ENCODE peak calls at places on chromosomes 4 and X, in ten cellular contexts. One of them, this sample, is unnamed.

GRCh38 chrX:135476378-135476777 is 44.1 kb upstream of the INTS6L start:
- DNase-seq in spleen: no peak
- DNase-seq in HepG2: no peak
- DNase-seq in suprapubic skin: no peak
- DNase-seq in endothelial cell of umbilical vein: no peak
- DNase-seq in sigmoid colon: no peak
- DNase-seq in breast epithelium: no peak
- DNase-seq in SK-N-SH: no peak
- DNase-seq in stomach: no peak
- DNase-seq in GM23338: no peak
- DNase-seq in this sample: no peak

GRCh38 chr4:54658321-54659093 is 750 bp downstream of the KIT start:
- DNase-seq in spleen: peak; percentile 81
- DNase-seq in HepG2: peak; percentile 14
- DNase-seq in suprapubic skin: peak; percentile 65
- DNase-seq in endothelial cell of umbilical vein: peak; percentile 62
- DNase-seq in sigmoid colon: no peak
- DNase-seq in breast epithelium: peak; percentile 47
- DNase-seq in SK-N-SH: peak; percentile 78
- DNase-seq in stomach: peak; percentile 59
- DNase-seq in GM23338: peak; percentile 65
- DNase-seq in this sample: peak; percentile 25

GRCh38 chr4:2334826-2335728 is 73.2 kb upstream of the MXD4 start:
- DNase-seq in spleen: peak; percentile 66
- DNase-seq in HepG2: no peak
- DNase-seq in suprapubic skin: no peak
- DNase-seq in endothelial cell of umbilical vein: no peak
- DNase-seq in sigmoid colon: peak; percentile 61
- DNase-seq in breast epithelium: peak; percentile 5
- DNase-seq in SK-N-SH: peak; percentile 55
- DNase-seq in stomach: no peak
- DNase-seq in GM23338: no peak
- DNase-seq in this sample: no peak

GRCh38 chr4:154707877-154708276 is 35.9 kb upstream of the LRAT start:
- DNase-seq in spleen: no peak
- DNase-seq in HepG2: no peak
- DNase-seq in suprapubic skin: no peak
- DNase-seq in endothelial cell of umbilical vein: no peak
- DNase-seq in sigmoid colon: no peak
- DNase-seq in breast epithelium: peak; percentile 17
- DNase-seq in SK-N-SH: no peak
- DNase-seq in stomach: no peak
- DNase-seq in GM23338: no peak
- DNase-seq in this sample: no peak

GRCh38 chr4:57091657-57092162 is 18.5 kb downstream of the IGFBP7 start:
- DNase-seq in spleen: no peak
- DNase-seq in HepG2: no peak
- DNase-seq in suprapubic skin: no peak
- DNase-seq in endothelial cell of umbilical vein: no peak
- DNase-seq in sigmoid colon: no peak
- DNase-seq in breast epithelium: no peak
- DNase-seq in SK-N-SH: no peak
- DNase-seq in stomach: no peak
- DNase-seq in GM23338: peak; percentile 23
- DNase-seq in this sample: no peak

GRCh38 chr4:18106620-18107019 is 85.1 kb upstream of the LCORL start:
- DNase-seq in spleen: no peak
- DNase-seq in HepG2: no peak
- DNase-seq in suprapubic skin: no peak
- DNase-seq in endothelial cell of umbilical vein: peak; percentile 74
- DNase-seq in sigmoid colon: no peak
- DNase-seq in breast epithelium: no peak
- DNase-seq in SK-N-SH: no peak
- DNase-seq in stomach: peak; percentile 62
- DNase-seq in GM23338: no peak
- DNase-seq in this sample: no peak

GRCh38 chr4:100190643-100191600 is 654 bp upstream of the DDIT4L start:
- DNase-seq in spleen: no peak
- DNase-seq in HepG2: no peak
- DNase-seq in suprapubic skin: no peak
- DNase-seq in endothelial cell of umbilical vein: peak; percentile 39
- DNase-seq in sigmoid colon: no peak
- DNase-seq in breast epithelium: no peak
- DNase-seq in SK-N-SH: no peak
- DNase-seq in stomach: no peak
- DNase-seq in GM23338: peak; percentile 49
- DNase-seq in this sample: no peak

GRCh38 chrX:111040377-111041017 is 55.5 kb upstream of the PAK3 start:
- DNase-seq in spleen: no peak
- DNase-seq in HepG2: no peak
- DNase-seq in suprapubic skin: no peak
- DNase-seq in endothelial cell of umbilical vein: no peak
- DNase-seq in sigmoid colon: no peak
- DNase-seq in breast epithelium: no peak
- DNase-seq in SK-N-SH: no peak
- DNase-seq in stomach: no peak
- DNase-seq in GM23338: no peak
- DNase-seq in this sample: no peak

GRCh38 chr4:118753685-118754084 is 68.5 kb downstream of the METTL14 start:
- DNase-seq in spleen: no peak
- DNase-seq in HepG2: no peak
- DNase-seq in suprapubic skin: no peak
- DNase-seq in endothelial cell of umbilical vein: no peak
- DNase-seq in sigmoid colon: no peak
- DNase-seq in breast epithelium: no peak
- DNase-seq in SK-N-SH: no peak
- DNase-seq in stomach: no peak
- DNase-seq in GM23338: no peak
- DNase-seq in this sample: no peak

GRCh38 chr4:113385500-113385899 is 336.0 kb downstream of the ANK2 start:
- DNase-seq in spleen: no peak
- DNase-seq in HepG2: no peak
- DNase-seq in suprapubic skin: no peak
- DNase-seq in endothelial cell of umbilical vein: no peak
- DNase-seq in sigmoid colon: no peak
- DNase-seq in breast epithelium: no peak
- DNase-seq in SK-N-SH: no peak
- DNase-seq in stomach: no peak
- DNase-seq in GM23338: no peak
- DNase-seq in this sample: no peak

GRCh38 chr4:113394108-113394729 is 344.8 kb downstream of the ANK2 start:
- DNase-seq in spleen: no peak
- DNase-seq in HepG2: no peak
- DNase-seq in suprapubic skin: no peak
- DNase-seq in endothelial cell of umbilical vein: no peak
- DNase-seq in sigmoid colon: no peak
- DNase-seq in breast epithelium: no peak
- DNase-seq in SK-N-SH: no peak
- DNase-seq in stomach: no peak
- DNase-seq in GM23338: no peak
- DNase-seq in this sample: no peak

GRCh38 chr4:113390850-113391249 is 341.4 kb downstream of the ANK2 start:
- DNase-seq in spleen: no peak
- DNase-seq in HepG2: no peak
- DNase-seq in suprapubic skin: no peak
- DNase-seq in endothelial cell of umbilical vein: no peak
- DNase-seq in sigmoid colon: no peak
- DNase-seq in breast epithelium: no peak
- DNase-seq in SK-N-SH: no peak
- DNase-seq in stomach: no peak
- DNase-seq in GM23338: no peak
- DNase-seq in this sample: no peak

GRCh38 chr4:113384600-113384999 is 335.1 kb downstream of the ANK2 start:
- DNase-seq in spleen: no peak
- DNase-seq in HepG2: no peak
- DNase-seq in suprapubic skin: no peak
- DNase-seq in endothelial cell of umbilical vein: peak; percentile 79
- DNase-seq in sigmoid colon: no peak
- DNase-seq in breast epithelium: no peak
- DNase-seq in SK-N-SH: no peak
- DNase-seq in stomach: no peak
- DNase-seq in GM23338: no peak
- DNase-seq in this sample: no peak

DNA sequence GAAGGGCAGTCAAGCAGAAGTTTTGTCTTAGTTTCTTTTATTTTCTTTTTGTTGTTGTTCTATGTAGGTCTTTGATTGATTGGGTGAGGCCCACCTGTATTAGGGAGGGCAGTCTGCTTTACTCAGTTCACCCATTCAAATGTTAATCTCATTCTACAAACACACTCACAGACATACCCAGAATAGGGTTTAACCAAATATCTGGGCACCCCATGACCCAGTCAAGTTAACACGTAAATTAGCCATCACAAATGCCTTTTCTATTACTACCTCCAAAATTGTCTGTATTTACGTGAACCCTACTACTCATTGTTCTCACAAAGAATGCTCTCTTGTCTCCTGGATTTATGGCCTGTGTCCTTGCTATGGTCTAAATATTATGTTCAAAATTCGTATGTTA is 339.7 kb downstream of the ANK2 start:
- DNase-seq in spleen: no peak
- DNase-seq in HepG2: no peak
- DNase-seq in suprapubic skin: no peak
- DNase-seq in endothelial cell of umbilical vein: no peak
- DNase-seq in sigmoid colon: no peak
- DNase-seq in breast epithelium: no peak
- DNase-seq in SK-N-SH: no peak
- DNase-seq in stomach: no peak
- DNase-seq in GM23338: no peak
- DNase-seq in this sample: no peak
- H3K36me3 ChIP-seq in spleen: no peaks in the 10 kb centered on the region
- H3K36me3 ChIP-seq in HepG2: no peaks in the 10 kb centered on the region
- H3K36me3 ChIP-seq in suprapubic skin: no peaks in the 10 kb centered on the region
- H3K36me3 ChIP-seq in endothelial cell of umbilical vein: no peaks in the 10 kb centered on the region
- H3K36me3 ChIP-seq in sigmoid colon: no peaks in the 10 kb centered on the region
- H3K36me3 ChIP-seq in breast epithelium: no peaks in the 10 kb centered on the region
- H3K36me3 ChIP-seq in SK-N-SH: no peaks in the 10 kb centered on the region
- H3K36me3 ChIP-seq in stomach: no peaks in the 10 kb centered on the region
- H3K36me3 ChIP-seq in GM23338: no peaks in the 10 kb centered on the region
- H3K36me3 ChIP-seq in this sample: no peaks in the 10 kb centered on the region

GRCh38 chr4:163673848-163674702 is 179.6 kb downstream of the TMA16 start:
- DNase-seq in spleen: no peak
- DNase-seq in HepG2: no peak
- DNase-seq in suprapubic skin: no peak
- DNase-seq in endothelial cell of umbilical vein: no peak
- DNase-seq in sigmoid colon: no peak
- DNase-seq in breast epithelium: no peak
- DNase-seq in SK-N-SH: no peak
- DNase-seq in stomach: no peak
- DNase-seq in GM23338: no peak
- DNase-seq in this sample: no peak

GRCh38 chr4:163672751-163673150 is 178.3 kb downstream of the TMA16 start:
- DNase-seq in spleen: no peak
- DNase-seq in HepG2: no peak
- DNase-seq in suprapubic skin: no peak
- DNase-seq in endothelial cell of umbilical vein: no peak
- DNase-seq in sigmoid colon: no peak
- DNase-seq in breast epithelium: no peak
- DNase-seq in SK-N-SH: peak; percentile 3
- DNase-seq in stomach: no peak
- DNase-seq in GM23338: peak; percentile 34
- DNase-seq in this sample: no peak
- TF ChIP-seq CTCF in spleen: no peak
- TF ChIP-seq CTCF in HepG2: no peak
- TF ChIP-seq CTCF in suprapubic skin: no peak
- TF ChIP-seq CTCF in endothelial cell of umbilical vein: no peak
- TF ChIP-seq CTCF in sigmoid colon: no peak
- TF ChIP-seq CTCF in breast epithelium: no peak
- TF ChIP-seq CTCF in SK-N-SH: peak; percentile 8
- TF ChIP-seq CTCF in stomach: no peak
- TF ChIP-seq CTCF in GM23338: peak; percentile 25
- TF ChIP-seq CTCF in this sample: no peak

GRCh38 chr4:142713282-142714030 is 132.6 kb downstream of the INPP4B start:
- DNase-seq in spleen: no peak
- DNase-seq in HepG2: no peak
- DNase-seq in suprapubic skin: no peak
- DNase-seq in endothelial cell of umbilical vein: no peak
- DNase-seq in sigmoid colon: no peak
- DNase-seq in breast epithelium: no peak
- DNase-seq in SK-N-SH: no peak
- DNase-seq in stomach: no peak
- DNase-seq in GM23338: peak; percentile 44
- DNase-seq in this sample: no peak
- TF ChIP-seq POLR2AphosphoS5 in spleen: no peak
- TF ChIP-seq POLR2AphosphoS5 in HepG2: no peak
- TF ChIP-seq POLR2AphosphoS5 in suprapubic skin: no peak
- TF ChIP-seq POLR2AphosphoS5 in endothelial cell of umbilical vein: no peak
- TF ChIP-seq POLR2AphosphoS5 in sigmoid colon: no peak
- TF ChIP-seq POLR2AphosphoS5 in breast epithelium: no peak
- TF ChIP-seq POLR2AphosphoS5 in SK-N-SH: no peak
- TF ChIP-seq POLR2AphosphoS5 in stomach: no peak
- TF ChIP-seq POLR2AphosphoS5 in GM23338: peak; percentile 32
- TF ChIP-seq POLR2AphosphoS5 in this sample: no peak

GRCh38 chr4:144687466-144687865 is 41.5 kb downstream of the HHIP start:
- DNase-seq in spleen: no peak
- DNase-seq in HepG2: no peak
- DNase-seq in suprapubic skin: no peak
- DNase-seq in endothelial cell of umbilical vein: no peak
- DNase-seq in sigmoid colon: no peak
- DNase-seq in breast epithelium: no peak
- DNase-seq in SK-N-SH: no peak
- DNase-seq in stomach: no peak
- DNase-seq in GM23338: no peak
- DNase-seq in this sample: no peak

GRCh38 chr4:144683516-144683915 is 37.6 kb downstream of the HHIP start:
- DNase-seq in spleen: no peak
- DNase-seq in HepG2: no peak
- DNase-seq in suprapubic skin: no peak
- DNase-seq in endothelial cell of umbilical vein: no peak
- DNase-seq in sigmoid colon: no peak
- DNase-seq in breast epithelium: no peak
- DNase-seq in SK-N-SH: no peak
- DNase-seq in stomach: no peak
- DNase-seq in GM23338: no peak
- DNase-seq in this sample: no peak

GRCh38 chr4:144688035-144688569 is 42.1 kb downstream of the HHIP start:
- DNase-seq in spleen: no peak
- DNase-seq in HepG2: no peak
- DNase-seq in suprapubic skin: no peak
- DNase-seq in endothelial cell of umbilical vein: no peak
- DNase-seq in sigmoid colon: no peak
- DNase-seq in breast epithelium: no peak
- DNase-seq in SK-N-SH: no peak
- DNase-seq in stomach: no peak
- DNase-seq in GM23338: peak; percentile 29
- DNase-seq in this sample: no peak

GRCh38 chr4:144689125-144689524 is 43.2 kb downstream of the HHIP start:
- DNase-seq in spleen: no peak
- DNase-seq in HepG2: no peak
- DNase-seq in suprapubic skin: no peak
- DNase-seq in endothelial cell of umbilical vein: no peak
- DNase-seq in sigmoid colon: no peak
- DNase-seq in breast epithelium: no peak
- DNase-seq in SK-N-SH: no peak
- DNase-seq in stomach: no peak
- DNase-seq in GM23338: no peak
- DNase-seq in this sample: no peak

DNA sequence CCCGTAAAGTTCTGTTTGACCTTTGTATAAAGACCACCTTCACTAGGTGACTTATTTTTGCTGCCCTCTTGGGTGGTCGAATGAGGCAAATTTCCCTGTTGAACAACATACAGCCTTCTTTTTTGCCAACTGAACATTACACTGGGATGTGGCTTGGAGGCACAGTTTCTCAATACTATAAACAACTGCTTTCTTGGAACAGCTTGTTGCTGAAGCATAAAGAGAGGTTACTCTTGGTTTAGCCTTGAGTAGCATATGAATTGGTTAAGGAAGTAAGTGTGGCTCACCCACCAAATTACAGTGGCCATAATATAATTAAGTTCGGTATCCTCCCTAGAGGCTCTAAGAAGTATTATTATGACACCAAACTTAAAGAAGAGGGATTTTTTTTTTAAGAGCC is 40.0 kb downstream of the HHIP start:
- DNase-seq in spleen: no peak
- DNase-seq in HepG2: no peak
- DNase-seq in suprapubic skin: no peak
- DNase-seq in endothelial cell of umbilical vein: no peak
- DNase-seq in sigmoid colon: no peak
- DNase-seq in breast epithelium: no peak
- DNase-seq in SK-N-SH: no peak
- DNase-seq in stomach: no peak
- DNase-seq in GM23338: no peak
- DNase-seq in this sample: no peak
- H3K36me3 ChIP-seq in spleen: no peaks in the 10 kb centered on the region
- H3K36me3 ChIP-seq in HepG2: no peaks in the 10 kb centered on the region
- H3K36me3 ChIP-seq in suprapubic skin: no peaks in the 10 kb centered on the region
- H3K36me3 ChIP-seq in endothelial cell of umbilical vein: peaks cover 69% of the 10 kb centered on the region
- H3K36me3 ChIP-seq in sigmoid colon: no peaks in the 10 kb centered on the region
- H3K36me3 ChIP-seq in breast epithelium: no peaks in the 10 kb centered on the region
- H3K36me3 ChIP-seq in SK-N-SH: no peaks in the 10 kb centered on the region
- H3K36me3 ChIP-seq in stomach: no peaks in the 10 kb centered on the region
- H3K36me3 ChIP-seq in GM23338: no peaks in the 10 kb centered on the region
- H3K36me3 ChIP-seq in this sample: no peaks in the 10 kb centered on the region